ENCODE peak calls at places on chromosomes 1 and 21, in four cellular contexts. R, B, S and J are unnamed samples.

GRCh38 chr1:212699104-212699838 is 369 bp downstream of the BATF3 start:
- DNase-seq in R (peak), B (peak), S (peak), J (no peak)

GRCh38 chr1:25182629-25183028 is 49.7 kb downstream of the SYF2 start:
- DNase-seq in R (no peak), B (peak), S (no peak), J (no peak)

GRCh38 chr1:202210370-202210769 is 16.8 kb downstream of the LGR6 start:
- DNase-seq in R (no peak), B (no peak), S (no peak), J (no peak)

GRCh38 chr1:193456883-193457282 is 270.5 kb upstream of the B3GALT2 start:
- DNase-seq in R (no peak), B (no peak), S (no peak), J (no peak)

GRCh38 chr1:25992689-25993146 is 5.1 kb downstream of the PAFAH2 start:
- DNase-seq in R (no peak), B (no peak), S (no peak), J (no peak)

GRCh38 chr1:206708882-206709281 is 24.2 kb downstream of the MAPKAPK2 start:
- DNase-seq in R (no peak), B (no peak), S (no peak), J (no peak)

GRCh38 chr1:169024800-169025253 is 81.7 kb upstream of the ATP1B1 start:
- DNase-seq in R (no peak), B (no peak), S (no peak), J (no peak)

GRCh38 chr21:44478124-44478800 is 23.0 kb downstream of the LRRC3 start:
- DNase-seq in R (no peak), B (no peak), S (no peak), J (no peak)

GRCh38 chr21:38060533-38060932 is 144.3 kb upstream of the KCNJ6 start:
- DNase-seq in R (no peak), B (no peak), S (no peak), J (no peak)

GRCh38 chr1:199759268-199759724 is 268.2 kb upstream of the NR5A2 start:
- DNase-seq in R (no peak), B (peak), S (no peak), J (no peak)

GRCh38 chr1:208178091-208178529 is 66.1 kb downstream of the PLXNA2 start:
- DNase-seq in R (no peak), B (no peak), S (peak), J (no peak)

GRCh38 chr21:27561116-27561515 is 594.2 kb upstream of the ADAMTS5 start:
- DNase-seq in R (no peak), B (no peak), S (no peak), J (no peak)

GRCh38 chr1:87399701-87400100 is 71.0 kb downstream of the LMO4 start:
- DNase-seq in R (no peak), B (no peak), S (no peak), J (no peak)

GRCh38 chr1:227411066-227411465 is 92.8 kb upstream of the CDC42BPA start:
- DNase-seq in R (no peak), B (peak), S (no peak), J (no peak)

GRCh38 chr1:207181838-207182237 is 77.8 kb downstream of the C4BPA start:
- DNase-seq in R (no peak), B (peak), S (no peak), J (no peak)

GRCh38 chr21:44850905-44851657 is 22.4 kb downstream of the PTTG1IP start:
- DNase-seq in R (no peak), B (no peak), S (no peak), J (peak)

GRCh38 chr1:15446212-15446611 is 8.0 kb downstream of the CTRC start:
- DNase-seq in R (no peak), B (no peak), S (no peak), J (no peak)

GRCh38 chr1:58809327-58810040 is 25.6 kb upstream of the JUN start:
- DNase-seq in R (no peak), B (peak), S (no peak), J (no peak)

GRCh38 chr21:46051821-46052675 is 45.9 kb upstream of the COL6A2 start:
- DNase-seq in R (no peak), B (no peak), S (no peak), J (no peak)

GRCh38 chr1:58900401-58900800 is 116.6 kb upstream of the JUN start:
- DNase-seq in R (no peak), B (no peak), S (no peak), J (no peak)

GRCh38 chr1:232226197-232226681 is 403.7 kb downstream of the SIPA1L2 start:
- DNase-seq in R (no peak), B (peak), S (no peak), J (no peak)

GRCh38 chr1:205670611-205671430 is 9.5 kb downstream of the SLC45A3 start:
- DNase-seq in R (no peak), B (no peak), S (no peak), J (no peak)

GRCh38 chr1:219952361-219952760 is 24.0 kb upstream of the SLC30A10 start:
- DNase-seq in R (no peak), B (no peak), S (no peak), J (no peak)

GRCh38 chr1:23118957-23119792 is 49.5 kb downstream of the LUZP1 start:
- DNase-seq in R (no peak), B (no peak), S (no peak), J (no peak)

GRCh38 chr1:162019006-162019405 is 4.7 kb downstream of the OLFML2B start:
- DNase-seq in R (no peak), B (peak), S (peak), J (no peak)

GRCh38 chr1:216750031-216750627 is 26.9 kb upstream of the ESRRG start:
- DNase-seq in R (no peak), B (peak), S (peak), J (no peak)

GRCh38 chr1:145990249-145991097 is 5.9 kb downstream of the TXNIP start:
- DNase-seq in R (no peak), B (peak), S (no peak), J (no peak)

GRCh38 chr1:216632980-216633379 is 90.2 kb downstream of the ESRRG start:
- DNase-seq in R (no peak), B (no peak), S (no peak), J (no peak)